ENCODE peak calls at places on chromosomes 16 and 17, in five cellular contexts. One of them, this sample, is unnamed. For H3K4me1, the result is how much of the 10 kb centered on the place peaks cover.

GRCh38 chr17:8994319-8994718 is 27.0 kb upstream of the NTN1 start:
- DNase-seq in transverse colon: peak
- DNase-seq in tibial nerve: no peak
- DNase-seq in gastrocnemius medialis: no peak
- DNase-seq in body of pancreas: peak
- DNase-seq in this sample: peak

GRCh38 chr17:41678907-41679739 is 9.6 kb upstream of the EIF1 start:
- DNase-seq in transverse colon: no peak
- DNase-seq in tibial nerve: no peak
- DNase-seq in gastrocnemius medialis: no peak
- DNase-seq in body of pancreas: no peak
- DNase-seq in this sample: no peak

GRCh38 chr17:19003966-19004600 is 481 bp downstream of the FAM83G start:
- DNase-seq in transverse colon: peak
- DNase-seq in tibial nerve: no peak
- DNase-seq in gastrocnemius medialis: no peak
- DNase-seq in body of pancreas: peak
- DNase-seq in this sample: peak

GRCh38 chr17:17724307-17724921 is 43.2 kb downstream of the RAI1 start:
- DNase-seq in transverse colon: no peak
- DNase-seq in tibial nerve: no peak
- DNase-seq in gastrocnemius medialis: no peak
- DNase-seq in body of pancreas: no peak
- DNase-seq in this sample: peak

GRCh38 chr17:40443988-40444899 is 994 bp downstream of the IGFBP4 start:
- DNase-seq in transverse colon: peak
- DNase-seq in tibial nerve: no peak
- DNase-seq in gastrocnemius medialis: no peak
- DNase-seq in body of pancreas: no peak
- DNase-seq in this sample: peak

GRCh38 chr17:47957591-47958490 is at the start of gene PRR15L:
- DNase-seq in transverse colon: peak
- DNase-seq in tibial nerve: no peak
- DNase-seq in gastrocnemius medialis: no peak
- DNase-seq in body of pancreas: peak
- DNase-seq in this sample: peak

GRCh38 chr16:82040296-82040695 is 5.2 kb downstream of the HSD17B2 start:
- DNase-seq in transverse colon: no peak
- DNase-seq in tibial nerve: no peak
- DNase-seq in gastrocnemius medialis: no peak
- DNase-seq in body of pancreas: no peak
- DNase-seq in this sample: no peak

GRCh38 chr17:63349478-63350000 is 96.6 kb downstream of the CYB561 start:
- DNase-seq in transverse colon: no peak
- DNase-seq in tibial nerve: no peak
- DNase-seq in gastrocnemius medialis: no peak
- DNase-seq in body of pancreas: no peak
- DNase-seq in this sample: no peak

GRCh38 chr16:82900611-82901010 is 273.8 kb downstream of the CDH13 start:
- DNase-seq in transverse colon: no peak
- DNase-seq in tibial nerve: no peak
- DNase-seq in gastrocnemius medialis: no peak
- DNase-seq in body of pancreas: no peak
- DNase-seq in this sample: no peak

GRCh38 chr16:48632137-48632774 is 22.3 kb upstream of the N4BP1 start:
- DNase-seq in transverse colon: no peak
- DNase-seq in tibial nerve: no peak
- DNase-seq in gastrocnemius medialis: no peak
- DNase-seq in body of pancreas: no peak
- DNase-seq in this sample: no peak

GRCh38 chr16:31496670-31497069 is 11.5 kb downstream of the RUSF1 start:
- DNase-seq in transverse colon: no peak
- DNase-seq in tibial nerve: no peak
- DNase-seq in gastrocnemius medialis: no peak
- DNase-seq in body of pancreas: no peak
- DNase-seq in this sample: no peak

GRCh38 chr17:27782791-27783206 is 17.5 kb downstream of the NOS2 start:
- DNase-seq in transverse colon: no peak
- DNase-seq in tibial nerve: no peak
- DNase-seq in gastrocnemius medialis: no peak
- DNase-seq in body of pancreas: no peak
- DNase-seq in this sample: no peak

GRCh38 chr16:80577485-80578280 is 36.9 kb downstream of the DYNLRB2 start:
- DNase-seq in transverse colon: no peak
- DNase-seq in tibial nerve: no peak
- DNase-seq in gastrocnemius medialis: no peak
- DNase-seq in body of pancreas: peak
- DNase-seq in this sample: no peak

GRCh38 chr17:47736501-47737211 is 3.6 kb downstream of the TBX21 start:
- DNase-seq in transverse colon: no peak
- DNase-seq in tibial nerve: no peak
- DNase-seq in gastrocnemius medialis: no peak
- DNase-seq in body of pancreas: no peak
- DNase-seq in this sample: no peak

GRCh38 chr17:61645898-61646297 is 54.9 kb upstream of the NACA2 start:
- DNase-seq in transverse colon: no peak
- DNase-seq in tibial nerve: no peak
- DNase-seq in gastrocnemius medialis: no peak
- DNase-seq in body of pancreas: no peak
- DNase-seq in this sample: no peak

GRCh38 chr17:77634710-77635109 is 323.8 kb upstream of the TNRC6C start:
- DNase-seq in transverse colon: peak
- DNase-seq in tibial nerve: no peak
- DNase-seq in gastrocnemius medialis: no peak
- DNase-seq in body of pancreas: no peak
- DNase-seq in this sample: no peak

GRCh38 chr17:62573480-62574117 is 53.9 kb upstream of the MRC2 start:
- DNase-seq in transverse colon: no peak
- DNase-seq in tibial nerve: no peak
- DNase-seq in gastrocnemius medialis: no peak
- DNase-seq in body of pancreas: no peak
- DNase-seq in this sample: no peak

GRCh38 chr16:29761882-29762281 is 16.1 kb upstream of the C16orf54 start:
- DNase-seq in transverse colon: no peak
- DNase-seq in tibial nerve: no peak
- DNase-seq in gastrocnemius medialis: no peak
- DNase-seq in body of pancreas: no peak
- DNase-seq in this sample: peak

GRCh38 chr17:12512712-12513355 is 152.9 kb upstream of the MYOCD start:
- DNase-seq in transverse colon: no peak
- DNase-seq in tibial nerve: no peak
- DNase-seq in gastrocnemius medialis: no peak
- DNase-seq in body of pancreas: no peak
- DNase-seq in this sample: no peak

GRCh38 chr16:85657267-85657650 is 31.5 kb downstream of the GINS2 start:
- DNase-seq in transverse colon: no peak
- DNase-seq in tibial nerve: no peak
- DNase-seq in gastrocnemius medialis: no peak
- DNase-seq in body of pancreas: no peak
- DNase-seq in this sample: no peak

GRCh38 chr16:69253796-69254426 is 57.2 kb upstream of the VPS4A start:
- DNase-seq in transverse colon: no peak
- DNase-seq in tibial nerve: no peak
- DNase-seq in gastrocnemius medialis: no peak
- DNase-seq in body of pancreas: no peak
- DNase-seq in this sample: peak

GRCh38 chr16:69563605-69564580 is 1.9 kb upstream of the NFAT5 start:
- DNase-seq in transverse colon: no peak
- DNase-seq in tibial nerve: no peak
- DNase-seq in gastrocnemius medialis: no peak
- DNase-seq in body of pancreas: no peak
- DNase-seq in this sample: no peak

GRCh38 chr17:68910256-68910705 is 44.9 kb downstream of the ABCA8 start:
- DNase-seq in transverse colon: no peak
- DNase-seq in tibial nerve: no peak
- DNase-seq in gastrocnemius medialis: peak
- DNase-seq in body of pancreas: no peak
- DNase-seq in this sample: no peak

GRCh38 chr16:67198238-67198734 is 645 bp upstream of the ELMO3 start:
- DNase-seq in transverse colon: peak
- DNase-seq in tibial nerve: no peak
- DNase-seq in gastrocnemius medialis: peak
- DNase-seq in body of pancreas: peak
- DNase-seq in this sample: peak

GRCh38 chr16:50293041-50293783 is 26.9 kb downstream of the ADCY7 start:
- DNase-seq in transverse colon: no peak
- DNase-seq in tibial nerve: no peak
- DNase-seq in gastrocnemius medialis: no peak
- DNase-seq in body of pancreas: no peak
- DNase-seq in this sample: no peak

GRCh38 chr17:68315930-68316329 is 24.6 kb downstream of the ARSG start:
- DNase-seq in transverse colon: no peak
- DNase-seq in tibial nerve: no peak
- DNase-seq in gastrocnemius medialis: no peak
- DNase-seq in body of pancreas: no peak
- DNase-seq in this sample: no peak

GRCh38 chr17:12522743-12523181 is 142.9 kb upstream of the MYOCD start:
- DNase-seq in transverse colon: peak
- DNase-seq in tibial nerve: no peak
- DNase-seq in gastrocnemius medialis: no peak
- DNase-seq in body of pancreas: no peak
- DNase-seq in this sample: peak

GRCh38 chr17:16286947-16287562 is 66.2 kb downstream of the CENPV start:
- DNase-seq in transverse colon: peak
- DNase-seq in tibial nerve: no peak
- DNase-seq in gastrocnemius medialis: no peak
- DNase-seq in body of pancreas: no peak
- DNase-seq in this sample: no peak

GRCh38 chr17:45227101-45227591 is 5.5 kb downstream of the FMNL1 start:
- DNase-seq in transverse colon: peak
- DNase-seq in tibial nerve: no peak
- DNase-seq in gastrocnemius medialis: no peak
- DNase-seq in body of pancreas: no peak
- DNase-seq in this sample: no peak

GRCh38 chr16:53080345-53081031 is 25.7 kb downstream of the CHD9 start:
- DNase-seq in transverse colon: peak
- DNase-seq in tibial nerve: peak
- DNase-seq in gastrocnemius medialis: peak
- DNase-seq in body of pancreas: peak
- DNase-seq in this sample: peak

GRCh38 chr16:17567455-17567854 is 96.7 kb upstream of the XYLT1 start:
- DNase-seq in transverse colon: no peak
- DNase-seq in tibial nerve: no peak
- DNase-seq in gastrocnemius medialis: no peak
- DNase-seq in body of pancreas: no peak
- DNase-seq in this sample: no peak

GRCh38 chr16:47197536-47198179 is 53.9 kb upstream of the NETO2 start:
- DNase-seq in transverse colon: no peak
- DNase-seq in tibial nerve: no peak
- DNase-seq in gastrocnemius medialis: peak
- DNase-seq in body of pancreas: peak
- DNase-seq in this sample: peak

GRCh38 chr16:85986931-85987749 is 88.2 kb downstream of the IRF8 start:
- DNase-seq in transverse colon: peak
- DNase-seq in tibial nerve: no peak
- DNase-seq in gastrocnemius medialis: no peak
- DNase-seq in body of pancreas: no peak
- DNase-seq in this sample: no peak

GRCh38 chr17:29572691-29573557 is 4.4 kb downstream of the TP53I13 start:
- DNase-seq in transverse colon: peak
- DNase-seq in tibial nerve: peak
- DNase-seq in gastrocnemius medialis: peak
- DNase-seq in body of pancreas: peak
- DNase-seq in this sample: peak

GRCh38 chr17:41777579-41778188 is 8.8 kb downstream of the JUP start:
- DNase-seq in transverse colon: peak
- DNase-seq in tibial nerve: peak
- DNase-seq in gastrocnemius medialis: peak
- DNase-seq in body of pancreas: peak
- DNase-seq in this sample: peak

DNA sequence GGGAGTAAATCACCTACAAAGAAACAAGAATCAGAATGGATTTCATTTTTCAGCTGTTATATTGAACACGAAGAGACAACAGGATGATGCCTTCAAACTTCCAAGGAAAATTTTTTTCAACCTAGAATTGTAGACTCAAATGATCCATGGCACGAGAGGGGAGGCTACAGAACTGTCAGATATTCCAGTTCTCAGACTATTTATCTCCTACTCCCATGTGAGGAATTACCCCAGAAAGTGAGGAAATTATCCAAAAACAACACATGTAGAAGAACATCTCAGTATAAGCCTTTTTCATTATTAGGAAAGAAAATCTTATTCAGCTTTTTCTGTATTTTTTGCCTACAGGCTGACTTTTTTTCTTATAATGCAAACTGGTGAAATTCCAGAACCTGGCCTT is 5.5 kb upstream of the ASGR2 start:
- DNase-seq in transverse colon: no peak
- DNase-seq in tibial nerve: no peak
- DNase-seq in gastrocnemius medialis: no peak
- DNase-seq in body of pancreas: no peak
- DNase-seq in this sample: no peak
- H3K4me1 ChIP-seq in transverse colon: under half
- H3K4me1 ChIP-seq in tibial nerve: under half
- H3K4me1 ChIP-seq in gastrocnemius medialis: under half
- H3K4me1 ChIP-seq in body of pancreas: under half
- H3K4me1 ChIP-seq in this sample: under half

GRCh38 chr16:1705688-1706385 is at the start of gene MAPK8IP3:
- DNase-seq in transverse colon: peak
- DNase-seq in tibial nerve: peak
- DNase-seq in gastrocnemius medialis: peak
- DNase-seq in body of pancreas: peak
- DNase-seq in this sample: peak
- TF ChIP-seq POLR2A in transverse colon: peak
- TF ChIP-seq POLR2A in tibial nerve: peak
- TF ChIP-seq POLR2A in gastrocnemius medialis: peak
- TF ChIP-seq POLR2A in body of pancreas: peak
- TF ChIP-seq POLR2A in this sample: peak

GRCh38 chr17:2406903-2407790 is 6.3 kb upstream of the MNT start:
- DNase-seq in transverse colon: peak
- DNase-seq in tibial nerve: peak
- DNase-seq in gastrocnemius medialis: peak
- DNase-seq in body of pancreas: peak
- DNase-seq in this sample: no peak

GRCh38 chr17:2402517-2402916 is 1.7 kb upstream of the MNT start:
- DNase-seq in transverse colon: no peak
- DNase-seq in tibial nerve: no peak
- DNase-seq in gastrocnemius medialis: no peak
- DNase-seq in body of pancreas: peak
- DNase-seq in this sample: peak

GRCh38 chr17:2403044-2403443 is 2.2 kb upstream of the MNT start:
- DNase-seq in transverse colon: no peak
- DNase-seq in tibial nerve: no peak
- DNase-seq in gastrocnemius medialis: no peak
- DNase-seq in body of pancreas: no peak
- DNase-seq in this sample: no peak

GRCh38 chr17:2405247-2405926 is 4.5 kb upstream of the MNT start:
- DNase-seq in transverse colon: no peak
- DNase-seq in tibial nerve: no peak
- DNase-seq in gastrocnemius medialis: no peak
- DNase-seq in body of pancreas: no peak
- DNase-seq in this sample: no peak

GRCh38 chr17:2406271-2406902 is 5.5 kb upstream of the MNT start:
- DNase-seq in transverse colon: peak
- DNase-seq in tibial nerve: no peak
- DNase-seq in gastrocnemius medialis: no peak
- DNase-seq in body of pancreas: peak
- DNase-seq in this sample: no peak
- H3K4me3 ChIP-seq in transverse colon: no peak
- H3K4me3 ChIP-seq in tibial nerve: no peak
- H3K4me3 ChIP-seq in gastrocnemius medialis: no peak
- H3K4me3 ChIP-seq in body of pancreas: no peak
- H3K4me3 ChIP-seq in this sample: no peak

GRCh38 chr17:82104797-82105416 is 6.9 kb upstream of the FASN start:
- DNase-seq in transverse colon: no peak
- DNase-seq in tibial nerve: no peak
- DNase-seq in gastrocnemius medialis: no peak
- DNase-seq in body of pancreas: no peak
- DNase-seq in this sample: no peak
- H3K4me1 ChIP-seq in transverse colon: under half
- H3K4me1 ChIP-seq in tibial nerve: under half
- H3K4me1 ChIP-seq in gastrocnemius medialis: under half
- H3K4me1 ChIP-seq in body of pancreas: half or more
- H3K4me1 ChIP-seq in this sample: under half